ENCODE peak calls at places on chromosomes 11 and 22, in six cellular contexts. S is thyroid gland; L is prostate gland; F is CD8-positive, alpha-beta memory T cell; J is stomach; G is OCI-LY7. C is an unnamed sample.

GRCh38 chr11:128867277-128867676 is at the start of gene KCNJ1:
- DNase-seq in G (no peak), J (no peak), L (no peak), S (no peak), F (no peak), C (peak; percentile 15)

GRCh38 chr11:128530119-128531091 is 57.0 kb downstream of the ETS1 start:
- DNase-seq in G (no peak), F (no peak), J (peak; percentile 41), S (no peak), L (no peak), C (no peak)

GRCh38 chr11:65781962-65782815 is 1.4 kb upstream of the AP5B1 start:
- DNase-seq in G (no peak), S (no peak), L (no peak), J (no peak), F (no peak), C (no peak)

GRCh38 chr11:19428206-19429001 is 187.7 kb upstream of the E2F8 start:
- DNase-seq in J (no peak), F (no peak), S (no peak), L (no peak), G (no peak), C (no peak)

GRCh38 chr11:7046474-7046873 is 26.2 kb downstream of the NLRP14 start:
- DNase-seq in S (no peak), G (no peak), F (no peak), J (no peak), L (no peak), C (no peak)

GRCh38 chr11:72209101-72209500 is 7.5 kb upstream of the FOLR2 start:
- DNase-seq in L (no peak), G (no peak), S (no peak), J (peak; percentile 24), F (no peak), C (no peak)

GRCh38 chr11:77392842-77393241 is 81.1 kb downstream of the PAK1 start:
- DNase-seq in J (no peak), F (no peak), S (no peak), L (no peak), G (no peak), C (no peak)

GRCh38 chr22:30087611-30088010 is 7.3 kb downstream of the HORMAD2 start:
- DNase-seq in G (no peak), J (no peak), L (no peak), F (no peak), S (no peak), C (no peak)

GRCh38 chr11:15199693-15200092 is 85.0 kb downstream of the INSC start:
- DNase-seq in J (peak; percentile 52), L (no peak), G (no peak), F (no peak), S (no peak), C (no peak)

GRCh38 chr11:83782329-83782728 is 496.2 kb upstream of the CCDC90B start:
- DNase-seq in G (no peak), S (no peak), J (no peak), L (no peak), F (no peak), C (no peak)

GRCh38 chr11:34165786-34166557 is 60.5 kb downstream of the NAT10 start:
- DNase-seq in L (peak; percentile 31), J (no peak), F (no peak), G (no peak), S (peak; percentile 27), C (no peak)

GRCh38 chr11:617912-618682 is 2.3 kb upstream of the IRF7 start:
- DNase-seq in F (no peak), G (no peak), J (no peak), S (no peak), L (no peak), C (no peak)

GRCh38 chr11:615453-616319 is at the start of gene IRF7:
- DNase-seq in L (peak; percentile 94), J (peak; percentile 97), S (peak; percentile 98), G (peak; percentile 91), F (peak; percentile 89), C (peak; percentile 70)

GRCh38 chr11:614583-615452 is 932 bp downstream of the IRF7 start:
- DNase-seq in F (no peak), S (peak; percentile 85), G (no peak), J (peak; percentile 79), L (peak; percentile 49), C (no peak)

GRCh38 chr11:617248-617911 is 1.6 kb upstream of the IRF7 start:
- DNase-seq in J (no peak), G (no peak), F (no peak), S (no peak), L (no peak), C (peak; percentile 8)

DNA sequence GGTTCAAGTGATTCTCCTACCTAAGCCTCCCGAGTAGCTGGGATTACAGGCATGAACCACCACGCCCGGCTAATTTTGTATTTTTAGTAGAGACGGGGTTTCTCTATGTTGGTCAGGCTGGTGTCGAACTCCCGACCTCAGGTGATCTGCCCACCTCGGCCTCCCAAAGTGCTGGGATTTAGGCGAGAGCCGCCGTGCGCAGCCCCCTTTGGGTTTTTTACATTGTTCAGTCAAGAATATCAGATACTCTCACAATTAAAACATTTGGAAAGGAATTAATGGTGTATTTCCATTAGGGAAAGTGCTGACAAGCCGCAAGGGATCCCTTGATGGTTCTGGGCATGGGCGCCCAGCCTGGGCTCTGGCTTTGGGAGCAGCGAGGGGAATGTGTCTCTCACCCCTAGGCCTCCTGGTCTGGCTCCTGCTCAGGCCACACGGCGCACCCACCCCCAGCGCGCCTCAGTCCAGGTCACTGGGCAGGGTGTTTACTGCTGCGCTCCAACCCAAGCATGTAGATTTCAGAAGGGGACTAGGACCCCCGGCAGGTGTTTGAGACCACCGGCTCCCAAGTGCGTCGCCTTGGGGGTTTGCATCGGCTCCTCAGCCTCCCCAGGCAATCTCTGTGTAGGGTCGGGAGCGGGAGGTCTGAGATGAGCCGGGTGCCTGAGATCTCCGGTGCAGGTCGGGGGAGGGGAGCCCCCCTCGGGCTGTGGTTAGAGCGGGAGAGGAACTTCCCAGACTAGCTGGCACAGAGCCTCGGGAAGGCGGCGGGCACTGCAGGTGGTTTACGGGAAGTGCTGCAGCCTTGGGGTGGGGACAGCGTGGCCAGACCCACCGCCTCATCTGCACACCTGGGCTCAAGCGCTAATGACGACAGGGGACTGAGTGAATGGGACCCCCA is 820 bp upstream of the IRF7 start:
- DNase-seq in G (no peak), F (no peak), L (no peak), S (no peak), J (no peak), C (no peak)
- H3K27ac ChIP-seq in G (peak overlapping the region; percentile 59), F (peak overlapping the region; percentile 87), L (peak overlapping the region; percentile 91), S (peak overlapping the region; percentile 94), J (peak overlapping the region; percentile 99), C (peak overlapping the region; percentile 95)

GRCh38 chr11:47020793-47021624 is 84.4 kb downstream of the CSTPP1 start:
- DNase-seq in S (no peak), G (no peak), L (no peak), J (no peak), F (no peak), C (no peak)

GRCh38 chr11:47018637-47019036 is 82.1 kb downstream of the CSTPP1 start:
- DNase-seq in G (no peak), F (no peak), S (no peak), L (no peak), J (no peak), C (no peak)

DNA sequence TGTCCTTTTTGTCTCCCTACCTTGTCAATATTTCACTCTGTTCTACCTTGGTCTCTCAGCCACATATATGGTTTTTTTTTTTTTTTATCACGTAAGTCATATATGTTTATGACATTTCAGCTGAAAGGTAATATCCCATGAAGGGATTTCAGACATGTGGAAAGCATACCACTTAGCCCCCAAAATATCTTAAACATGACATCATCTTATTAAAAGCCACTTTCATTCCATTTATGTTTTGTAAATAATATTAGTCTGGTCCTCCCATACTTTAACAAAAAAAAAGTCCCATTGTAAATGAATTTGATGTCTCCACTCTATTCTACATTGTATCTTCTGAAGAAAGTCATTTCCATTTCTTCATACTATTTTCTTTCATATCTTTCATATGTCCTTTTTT is 85.4 kb downstream of the CSTPP1 start:
- DNase-seq in S (no peak), F (no peak), G (no peak), J (no peak), L (no peak), C (no peak)
- H3K27ac ChIP-seq in S (no peak overlapping the region), F (no peak overlapping the region), G (no peak overlapping the region), J (no peak overlapping the region), L (no peak overlapping the region), C (no peak overlapping the region)

GRCh38 chr11:46666982-46667590 is 33.3 kb downstream of the ARHGAP1 start:
- DNase-seq in F (no peak), G (no peak), L (no peak), S (peak; percentile 84), J (no peak), C (no peak)
- H3K27ac ChIP-seq in F (no peak overlapping the region), G (no peak overlapping the region), L (no peak overlapping the region), S (peak overlapping the region; percentile 73), J (peak overlapping the region; percentile 44), C (no peak overlapping the region)

DNA sequence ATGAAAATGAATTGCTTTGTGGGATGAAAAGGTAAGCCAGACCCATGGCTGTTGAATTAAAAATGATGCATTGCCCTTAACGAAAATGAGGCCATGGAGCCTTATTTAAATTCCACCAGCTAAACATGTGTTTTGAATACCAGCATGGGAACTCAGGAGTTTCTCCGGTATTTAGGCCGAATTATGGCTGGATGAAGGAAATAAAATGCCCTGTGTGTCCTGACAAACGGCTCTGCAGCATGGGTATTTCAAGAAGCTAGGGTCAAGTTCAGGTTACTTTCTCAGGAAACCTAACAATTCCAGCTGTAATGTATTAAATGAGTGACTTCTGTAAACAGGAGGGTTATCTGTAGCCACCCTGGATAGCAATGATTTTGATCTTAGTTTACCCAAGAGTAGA is 38.3 kb downstream of the AMOTL1 start:
- DNase-seq in G (no peak), F (no peak), L (no peak), S (no peak), J (no peak), C (no peak)
- H3K27ac ChIP-seq in G (no peak overlapping the region), F (no peak overlapping the region), L (no peak overlapping the region), S (no peak overlapping the region), J (no peak overlapping the region), C (no peak overlapping the region)

GRCh38 chr22:38719196-38719595 is 13.5 kb downstream of the GTPBP1 start:
- DNase-seq in G (no peak), J (no peak), L (no peak), F (no peak), S (no peak), C (no peak)
- H3K27ac ChIP-seq in G (no peak overlapping the region), J (peak overlapping the region; percentile 64), L (no peak overlapping the region), F (no peak overlapping the region), S (peak overlapping the region; percentile 58), C (no peak overlapping the region)

DNA sequence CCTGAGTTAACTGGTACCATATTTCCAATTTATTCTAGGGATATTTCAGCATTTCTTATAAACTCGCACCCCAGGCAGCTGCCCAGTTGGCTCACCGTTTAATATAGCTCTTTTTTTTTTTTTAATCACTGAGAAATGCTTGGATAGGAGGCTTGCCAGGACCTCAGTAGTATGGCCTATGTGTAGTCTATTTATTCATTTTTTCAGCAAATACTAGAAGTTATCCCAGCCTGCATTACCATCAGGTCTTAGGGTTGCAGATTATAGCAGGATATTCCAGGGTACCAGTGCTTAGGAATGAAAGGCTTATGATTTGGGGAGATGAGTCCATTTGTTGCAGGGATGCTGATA is 26.6 kb downstream of the PARVA start:
- DNase-seq in J (no peak), G (no peak), F (no peak), L (no peak), S (no peak), C (no peak)
- H3K27ac ChIP-seq in J (peak overlapping the region; percentile 80), G (no peak overlapping the region), F (no peak overlapping the region), L (peak overlapping the region; percentile 45), S (no peak overlapping the region), C (no peak overlapping the region)